ENCODE peak calls at places on chromosomes 7 and 10, in ten cellular contexts. I is CD8-positive, alpha-beta T cell; V is thoracic aorta; H is A549; S is OCI-LY7; G is right cardiac atrium; Y is cardiac muscle cell; B is CD4-positive, CD25-positive, alpha-beta regulatory T cell; W is mammary epithelial cell; T is ovary. D is an unnamed sample. For H3K4me1, the result is how much of the 10 kb centered on the place peaks cover.

GRCh38 chr10:103193107-103193819 is at the start of gene NT5C2:
- DNase-seq in H (peak), V (peak), W (peak), T (peak), B (peak), S (peak), G (peak), I (peak), Y (peak), D (peak)

GRCh38 chr7:2633538-2634264 is 1.9 kb downstream of the TTYH3 start:
- DNase-seq in W (peak), H (peak), B (peak), Y (no peak), I (no peak), S (no peak), G (no peak), T (peak), V (peak), D (no peak)

GRCh38 chr10:35421553-35422178 is 85.4 kb downstream of the CCNY start:
- DNase-seq in V (peak), I (no peak), B (no peak), W (peak), S (no peak), Y (no peak), H (peak), T (peak), G (no peak), D (no peak)

GRCh38 chr7:33191326-33191725 is 62.0 kb downstream of the BBS9 start:
- DNase-seq in V (no peak), G (no peak), B (peak), I (peak), H (no peak), S (peak), Y (no peak), W (peak), T (no peak), D (no peak)

GRCh38 chr7:157422279-157422678 is 85.5 kb downstream of the DNAJB6 start:
- DNase-seq in H (no peak), T (no peak), I (no peak), V (no peak), G (peak), S (no peak), W (no peak), Y (no peak), B (no peak), D (no peak)

GRCh38 chr10:13632879-13633437 is 46.2 kb downstream of the PRPF18 start:
- DNase-seq in S (no peak), V (no peak), G (peak), I (no peak), B (no peak), W (no peak), T (no peak), Y (peak), H (no peak), D (no peak)

GRCh38 chr7:9835204-9835603 is 1138.5 kb upstream of the PHF14 start:
- DNase-seq in G (no peak), W (no peak), I (no peak), H (no peak), B (no peak), V (no peak), S (no peak), T (no peak), Y (no peak), D (no peak)

GRCh38 chr7:55183897-55184296 is 165.1 kb downstream of the EGFR start:
- DNase-seq in B (no peak), I (no peak), S (no peak), Y (no peak), V (no peak), H (no peak), T (no peak), W (no peak), G (no peak), D (no peak)

GRCh38 chr7:74185636-74186035 is 11.5 kb downstream of the EIF4H start:
- DNase-seq in H (no peak), V (no peak), S (no peak), W (no peak), T (no peak), Y (no peak), B (no peak), I (no peak), G (no peak), D (no peak)

GRCh38 chr7:74182453-74183090 is 8.4 kb downstream of the EIF4H start:
- DNase-seq in Y (no peak), V (no peak), S (no peak), B (no peak), H (no peak), I (no peak), W (no peak), T (no peak), G (no peak), D (no peak)

GRCh38 chr7:74185016-74185415 is 10.9 kb downstream of the EIF4H start:
- DNase-seq in W (no peak), H (no peak), G (no peak), V (no peak), I (no peak), S (no peak), Y (no peak), B (no peak), T (no peak), D (no peak)

GRCh38 chr7:74183142-74183541 is 9.0 kb downstream of the EIF4H start:
- DNase-seq in I (no peak), T (no peak), G (no peak), W (no peak), H (no peak), B (no peak), S (no peak), Y (no peak), V (no peak), D (no peak)

GRCh38 chr7:74183653-74184450 is 9.7 kb downstream of the EIF4H start:
- DNase-seq in S (peak), W (no peak), I (no peak), V (no peak), Y (no peak), T (no peak), H (peak), B (peak), G (no peak), D (no peak)
- H3K4me1 ChIP-seq in S (half or more), W (half or more), I (half or more), V (half or more), Y (under half), T (under half), H (under half), B (half or more), G (under half), D (half or more)

DNA sequence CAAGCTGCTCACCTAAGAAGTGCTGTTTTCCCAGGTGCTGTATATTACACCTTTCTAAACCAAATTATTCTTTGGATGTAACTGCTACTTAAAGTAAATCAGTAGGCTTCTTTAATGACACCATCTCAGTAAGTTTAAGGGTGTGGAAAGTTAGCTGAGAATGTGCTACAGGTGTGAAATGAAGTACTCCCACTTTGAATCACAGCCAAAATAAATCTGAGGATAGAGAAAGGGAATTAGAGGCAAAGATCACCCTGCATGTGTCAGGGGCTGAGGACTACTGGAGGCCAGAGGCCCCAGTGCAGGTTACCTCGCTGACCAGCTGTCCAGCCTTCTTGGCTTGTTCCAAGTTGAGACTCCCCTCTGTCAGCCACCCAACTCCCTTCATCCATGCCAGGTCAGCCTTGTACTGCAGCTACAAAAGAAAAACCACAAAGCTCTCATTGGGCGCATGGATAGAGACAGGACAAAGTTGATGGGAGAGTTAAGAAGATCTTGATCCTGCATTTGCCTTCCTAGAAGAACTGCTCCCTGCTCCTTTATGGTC is 35.2 kb downstream of the NRAP start:
- DNase-seq in H (no peak), W (no peak), V (no peak), T (no peak), G (no peak), B (no peak), Y (no peak), S (no peak), I (no peak), D (no peak)
- H3K4me1 ChIP-seq in H (under half), W (under half), V (under half), T (under half), G (under half), B (under half), Y (under half), S (under half), I (under half), D (under half)

GRCh38 chr7:43694399-43694748 is 34.9 kb downstream of the COA1 start:
- DNase-seq in T (no peak), S (no peak), G (no peak), B (no peak), V (no peak), H (no peak), W (peak), I (no peak), Y (no peak), D (no peak)
- H3K4me1 ChIP-seq in T (under half), S (under half), G (under half), B (under half), V (under half), H (half or more), W (under half), I (half or more), Y (under half), D (under half)

DNA sequence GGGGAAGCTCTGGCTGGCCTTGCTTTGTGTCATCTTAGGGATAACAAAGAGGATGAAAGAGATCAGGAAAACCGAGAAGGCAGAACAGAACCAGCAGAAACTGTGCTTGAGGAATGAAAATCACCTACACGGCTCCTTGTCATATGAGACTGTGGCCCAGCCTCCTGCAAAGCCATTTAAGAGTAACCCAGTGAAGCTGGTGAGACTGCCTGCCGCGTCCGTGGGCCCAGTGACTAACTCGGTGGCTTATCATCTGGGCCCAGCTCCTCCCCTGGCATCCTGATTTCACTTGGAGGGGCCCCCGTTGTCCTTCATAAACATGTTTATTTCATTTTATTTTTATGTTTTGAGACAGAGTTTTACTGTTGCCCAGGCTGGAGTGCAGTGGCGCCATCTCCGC is 30.7 kb downstream of the HTRA1 start:
- DNase-seq in H (no peak), T (no peak), G (no peak), W (no peak), S (no peak), V (no peak), Y (no peak), B (no peak), I (no peak), D (no peak)
- H3K4me1 ChIP-seq in H (under half), T (under half), G (under half), W (half or more), S (under half), V (half or more), Y (under half), B (under half), I (under half), D (under half)

DNA sequence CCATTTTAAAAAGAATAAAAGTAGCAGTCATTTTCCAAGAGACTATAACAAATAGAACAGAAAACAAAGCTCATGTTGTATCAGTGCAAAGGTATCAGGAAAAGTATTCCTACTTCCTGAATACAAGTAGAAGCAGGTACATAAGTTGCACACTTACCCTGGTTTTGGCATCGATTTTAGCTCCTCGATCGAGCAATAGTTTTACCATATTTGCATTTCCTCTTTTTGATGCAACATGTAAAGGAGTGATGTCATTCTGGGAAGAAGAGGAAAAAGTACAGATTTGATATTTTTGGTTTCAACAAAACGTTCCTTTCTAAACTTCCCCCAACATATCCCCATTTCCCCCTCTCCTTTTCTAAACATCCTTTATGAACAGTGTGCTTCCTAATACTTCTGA is 155.1 kb downstream of the ANK3 start:
- DNase-seq in G (no peak), Y (no peak), I (no peak), S (no peak), T (no peak), B (no peak), W (no peak), H (no peak), V (no peak), D (no peak)
- H3K4me1 ChIP-seq in G (under half), Y (under half), I (under half), S (half or more), T (under half), B (under half), W (under half), H (under half), V (under half), D (under half)

DNA sequence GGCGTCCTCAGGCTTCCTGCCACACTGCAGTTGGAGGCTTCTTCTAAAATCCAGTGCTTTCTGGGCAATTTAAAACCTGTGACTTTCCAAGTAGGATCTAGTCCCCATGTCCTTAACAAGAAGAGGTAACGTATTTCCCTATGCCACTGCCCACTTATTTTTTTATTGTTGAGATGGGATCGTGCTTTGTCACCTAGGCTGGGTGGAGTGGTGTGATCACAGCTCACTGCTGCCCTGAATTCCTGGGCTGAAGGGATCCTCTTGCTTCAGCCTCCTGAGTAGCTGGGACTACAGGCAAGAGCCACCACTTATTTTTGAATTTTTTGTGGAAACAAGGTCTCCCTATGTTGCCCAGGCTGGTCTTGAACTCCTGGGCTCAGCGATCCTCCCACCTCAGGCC is 63.4 kb downstream of the DAGLB start:
- DNase-seq in G (no peak), T (no peak), V (no peak), H (no peak), Y (no peak), B (no peak), I (no peak), S (no peak), W (no peak), D (no peak)
- H3K4me1 ChIP-seq in G (under half), T (under half), V (half or more), H (half or more), Y (under half), B (half or more), I (under half), S (under half), W (under half), D (half or more)

DNA sequence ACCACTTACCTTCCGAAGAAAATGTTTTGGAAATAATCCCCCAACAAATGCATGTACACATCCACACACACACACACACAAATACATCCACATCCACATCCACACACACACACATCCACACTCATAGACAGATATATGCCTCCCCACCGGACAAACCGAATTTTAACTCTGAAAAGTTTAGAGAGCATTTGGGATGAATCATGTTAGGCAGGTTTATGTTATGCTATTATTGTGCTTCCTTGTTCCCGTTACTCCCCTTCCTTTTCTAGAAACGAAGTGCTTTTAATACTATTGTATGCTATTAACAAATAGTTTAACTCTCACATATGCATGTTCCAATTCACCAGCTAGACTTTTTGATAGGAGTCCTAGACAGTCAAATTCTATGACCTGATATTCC is 91.5 kb downstream of the FAS start:
- DNase-seq in H (no peak), I (no peak), S (no peak), T (no peak), B (no peak), V (no peak), Y (no peak), G (no peak), W (no peak), D (no peak)
- H3K4me1 ChIP-seq in H (under half), I (under half), S (under half), T (under half), B (under half), V (under half), Y (under half), G (under half), W (under half), D (under half)